ENCODE peak calls at places on chromosomes 6 and 20, in four cellular contexts. V, I, G and H are unnamed samples.

GRCh38 chr6:30614044-30614842 is 2.8 kb downstream of the PPP1R10 start:
- DNase-seq in V (no peak), I (no peak), G (peak), H (no peak)

GRCh38 chr20:20017001-20017851 is at the start of gene NAA20:
- DNase-seq in V (peak), I (peak), G (peak), H (no peak)

GRCh38 chr20:54132612-54133433 is 41.0 kb downstream of the CYP24A1 start:
- DNase-seq in V (peak), I (peak), G (no peak), H (peak)

GRCh38 chr6:130070747-130071146 is 52.4 kb downstream of the L3MBTL3 start:
- DNase-seq in V (no peak), I (peak), G (no peak), H (no peak)

GRCh38 chr6:70474751-70475150 is 61.4 kb downstream of the FAM135A start:
- DNase-seq in V (no peak), I (peak), G (no peak), H (no peak)

GRCh38 chr6:17842014-17842776 is 135.5 kb upstream of the NUP153 start:
- DNase-seq in V (no peak), I (no peak), G (no peak), H (no peak)

GRCh38 chr6:1613631-1614447 is 4.1 kb downstream of the FOXC1 start:
- DNase-seq in V (no peak), I (no peak), G (no peak), H (no peak)

GRCh38 chr20:23721962-23722361 is 28.8 kb downstream of the CST1 start:
- DNase-seq in V (no peak), I (no peak), G (no peak), H (no peak)

GRCh38 chr6:154447929-154448328 is 62.6 kb downstream of the CNKSR3 start:
- DNase-seq in V (no peak), I (peak), G (no peak), H (no peak)

GRCh38 chr6:42498473-42499128 is 46.9 kb upstream of the TRERF1 start:
- DNase-seq in V (no peak), I (no peak), G (no peak), H (no peak)

GRCh38 chr6:112956696-112957525 is 609.8 kb downstream of the RFPL4B start:
- DNase-seq in V (no peak), I (peak), G (no peak), H (peak)

GRCh38 chr6:74167506-74167905 is 471.5 kb downstream of the CD109 start:
- DNase-seq in V (no peak), I (no peak), G (no peak), H (no peak)

GRCh38 chr6:83057705-83058321 is 7.8 kb downstream of the UBE3D start:
- DNase-seq in V (no peak), I (peak), G (peak), H (no peak)

GRCh38 chr6:148840256-148840655 is 93.4 kb downstream of the UST start:
- DNase-seq in V (peak), I (peak), G (no peak), H (no peak)

GRCh38 chr20:63329331-63330083 is 31.6 kb downstream of the CHRNA4 start:
- DNase-seq in V (no peak), I (no peak), G (no peak), H (no peak)

GRCh38 chr6:69756907-69757306 is 39.9 kb downstream of the LMBRD1 start:
- DNase-seq in V (no peak), I (no peak), G (no peak), H (no peak)

GRCh38 chr6:85494551-85495337 is 44.9 kb downstream of the NT5E start:
- DNase-seq in V (peak), I (peak), G (no peak), H (no peak)

GRCh38 chr20:47974234-47974878 is 189.1 kb upstream of the SULF2 start:
- DNase-seq in V (no peak), I (no peak), G (no peak), H (no peak)

GRCh38 chr6:104321301-104321700 is 538.4 kb downstream of the HACE1 start:
- DNase-seq in V (no peak), I (no peak), G (no peak), H (no peak)

GRCh38 chr20:4925842-4926530 is 75.3 kb downstream of the SLC23A2 start:
- DNase-seq in V (no peak), I (peak), G (no peak), H (no peak)

GRCh38 chr6:90284236-90284744 is 12.4 kb downstream of the BACH2 start:
- DNase-seq in V (peak), I (peak), G (peak), H (peak)

GRCh38 chr6:169189227-169189626 is 64.4 kb downstream of the THBS2 start:
- DNase-seq in V (no peak), I (no peak), G (no peak), H (no peak)

GRCh38 chr6:3261518-3261820 is 2.7 kb downstream of the PSMG4 start:
- DNase-seq in V (no peak), I (no peak), G (no peak), H (no peak)

GRCh38 chr6:134175532-134176282 is 123.3 kb upstream of the SLC2A12 start:
- DNase-seq in V (peak), I (peak), G (peak), H (no peak)

GRCh38 chr6:29764422-29765196 is 41.4 kb downstream of the HLA-F start:
- DNase-seq in V (no peak), I (no peak), G (no peak), H (no peak)

GRCh38 chr6:10425973-10426780 is 11.3 kb upstream of the TFAP2A start:
- DNase-seq in V (no peak), I (peak), G (peak), H (no peak)

GRCh38 chr6:113858067-113858604 is 991 bp downstream of the MARCKS start:
- DNase-seq in V (peak), I (peak), G (peak), H (no peak)

GRCh38 chr6:4449409-4449808 is 314.0 kb upstream of the ECI2 start:
- DNase-seq in V (no peak), I (no peak), G (no peak), H (no peak)

GRCh38 chr6:72963946-72964345 is 261.4 kb downstream of the KHDC1L start:
- DNase-seq in V (peak), I (peak), G (no peak), H (no peak)

GRCh38 chr6:3744211-3744900 is 7.2 kb downstream of the PXDC1 start:
- DNase-seq in V (no peak), I (peak), G (no peak), H (no peak)

GRCh38 chr20:5751856-5752255 is 1.7 kb downstream of the SHLD1 start:
- DNase-seq in V (no peak), I (peak), G (no peak), H (no peak)

GRCh38 chr20:51311636-51312479 is 230.7 kb downstream of the NFATC2 start:
- DNase-seq in V (peak), I (peak), G (no peak), H (no peak)

GRCh38 chr20:34124469-34125249 is 12.6 kb upstream of the EIF2S2 start:
- DNase-seq in V (peak), I (no peak), G (peak), H (no peak)

GRCh38 chr20:57434390-57434700 is 43.1 kb downstream of the RBM38 start:
- DNase-seq in V (no peak), I (no peak), G (peak), H (no peak)
- TF ChIP-seq CTCF in V (no peak), I (no peak), G (peak), H (no peak)

DNA sequence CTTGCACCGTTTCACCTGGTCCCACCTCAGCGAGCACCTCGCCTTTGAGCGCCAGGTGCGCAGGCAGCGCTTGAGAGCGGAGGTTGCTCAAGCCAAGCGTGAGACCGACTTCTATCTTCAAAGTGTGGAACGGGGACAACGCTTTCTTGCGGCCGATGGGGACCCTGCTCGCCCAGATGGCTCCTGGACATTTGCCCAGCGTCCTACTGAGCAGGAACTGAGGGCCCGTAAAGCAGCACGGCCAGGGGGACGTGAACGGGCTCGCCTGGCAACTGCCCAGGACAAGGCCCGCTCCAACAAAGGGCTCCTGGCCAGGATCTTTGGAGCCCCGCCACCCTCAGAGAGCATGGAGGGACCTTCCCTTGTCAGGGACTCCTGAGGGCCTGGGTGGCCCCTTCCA is 1.5 kb downstream of the ABT1 start:
- DNase-seq in V (no peak), I (no peak), G (no peak), H (no peak)
- H3K4me3 ChIP-seq in V (peak), I (no peak), G (peak), H (peak)

GRCh38 chr6:5878792-5879191 is 127.9 kb downstream of the NRN1 start:
- DNase-seq in V (no peak), I (no peak), G (peak), H (no peak)
- TF ChIP-seq CTCF in V (no peak), I (no peak), G (no peak), H (no peak)

DNA sequence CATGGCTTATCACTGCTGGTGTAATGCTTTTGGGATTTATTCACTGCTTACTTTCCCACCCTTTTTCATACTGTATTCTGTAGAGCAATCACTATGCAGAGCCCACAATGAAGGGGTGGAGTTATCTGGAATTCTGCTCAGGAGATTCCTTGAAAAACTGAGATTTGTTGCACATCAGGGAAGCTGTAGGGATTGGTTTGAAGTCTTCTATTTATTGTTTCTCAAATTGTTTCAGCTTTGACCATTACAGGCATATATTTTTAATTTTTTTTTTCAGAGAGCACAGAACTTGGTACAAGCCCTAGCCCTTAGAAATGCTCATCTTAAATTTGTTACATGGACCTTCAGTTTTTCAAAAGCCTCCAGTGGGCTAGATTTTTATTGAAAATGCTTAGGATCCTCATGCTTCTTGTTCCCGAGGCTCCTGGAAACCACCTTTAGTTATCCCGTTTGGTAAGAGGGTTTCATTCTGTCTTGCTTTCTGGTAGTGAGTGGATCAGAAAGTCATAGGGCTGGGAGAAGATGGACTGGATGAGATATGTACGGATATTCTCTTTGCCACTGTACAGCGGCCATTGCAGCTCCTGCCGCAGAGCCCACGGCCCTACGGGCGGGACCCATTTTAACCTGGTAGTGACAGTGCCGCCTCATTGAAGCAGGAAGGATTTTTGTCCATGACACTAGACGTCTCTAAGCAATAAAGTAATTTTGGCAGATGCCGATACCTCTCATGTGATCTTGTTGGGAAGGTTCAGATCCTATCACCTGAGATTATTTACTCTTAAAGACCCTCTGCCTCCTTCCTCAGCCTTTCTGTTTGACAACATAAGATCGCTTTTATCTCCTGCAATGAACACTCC is 45.3 kb upstream of the ZNF184 start:
- DNase-seq in V (no peak), I (no peak), G (peak), H (no peak)
- H3K4me3 ChIP-seq in V (peak), I (peak), G (peak), H (peak)